ENCODE peak calls at places on chromosomes 12 and 14, in ten cellular contexts. C is kidney epithelial cell; A is stimulated activated CD4-positive, alpha-beta T cell treated with anti-CD3 and anti-CD28 coated beads, Interleukin-2, amount 100 ng/mL, for 48 hours; M is CD8-positive, alpha-beta T cell; U is amygdala; E is SW 1271; Y is activated T-cell treated with anti-CD3 and anti-CD28 coated beads, Interleukin-2, amount 50 U/mL, for 72 hours; S is naive thymus-derived CD4-positive, alpha-beta T cell; B is left lung; P is type B pancreatic cell. R is an unnamed sample.
A peak's percentile ranks its signal among the peaks of the same experiment; 100 is the strongest.

GRCh38 chr12:117342682-117343081 is 18.7 kb downstream of the NOS1 start:
- DNase-seq in M (no peak), C (no peak), S (no peak), A (no peak), P (no peak), Y (no peak), B (no peak), U (no peak), E (peak; percentile 39), R (no peak)

GRCh38 chr14:69372146-69372545 is 26.0 kb downstream of the ERH start:
- DNase-seq in E (no peak), A (no peak), C (no peak), M (no peak), S (no peak), U (no peak), B (no peak), P (no peak), Y (no peak), R (no peak)

GRCh38 chr12:121579981-121580868 is 598 bp downstream of the KDM2B start:
- DNase-seq in S (peak; percentile 64), E (no peak), A (peak; percentile 56), Y (peak; percentile 71), B (peak; percentile 92), U (peak; percentile 75), P (peak; percentile 80), C (no peak), M (peak; percentile 66), R (peak; percentile 85)

GRCh38 chr12:130945793-130946492 is 7.8 kb upstream of the ADGRD1 start:
- DNase-seq in P (no peak), E (no peak), U (no peak), C (no peak), B (no peak), S (no peak), A (no peak), Y (no peak), M (no peak), R (no peak)

GRCh38 chr14:96925422-96925821 is 128.2 kb downstream of the VRK1 start:
- DNase-seq in M (no peak), Y (no peak), A (no peak), S (no peak), C (no peak), U (no peak), B (no peak), E (no peak), P (no peak), R (no peak)

GRCh38 chr12:40010899-40011774 is 94.7 kb downstream of the SLC2A13 start:
- DNase-seq in E (peak; percentile 44), M (peak; percentile 44), C (no peak), A (peak; percentile 27), P (no peak), U (peak; percentile 6), S (peak; percentile 50), Y (peak; percentile 51), B (no peak), R (peak; percentile 6)

GRCh38 chr12:104682790-104683279 is 226.1 kb downstream of the CHST11 start:
- DNase-seq in E (no peak), S (peak; percentile 70), M (peak; percentile 47), A (peak; percentile 65), Y (peak; percentile 84), B (no peak), U (no peak), C (no peak), P (no peak), R (no peak)

GRCh38 chr14:99930420-99931274 is 134.6 kb upstream of the EVL start:
- DNase-seq in E (no peak), P (no peak), B (no peak), M (no peak), Y (peak; percentile 80), C (no peak), S (no peak), U (no peak), A (no peak), R (no peak)

GRCh38 chr14:50055461-50056228 is 60.7 kb downstream of the VCPKMT start:
- DNase-seq in P (no peak), B (peak; percentile 65), A (no peak), Y (no peak), U (no peak), C (no peak), S (no peak), M (no peak), E (no peak), R (no peak)

GRCh38 chr14:94011795-94012194 is 14.3 kb upstream of the OTUB2 start:
- DNase-seq in C (no peak), Y (no peak), A (no peak), S (peak; percentile 30), P (no peak), E (no peak), M (no peak), B (no peak), U (no peak), R (no peak)

GRCh38 chr14:68634874-68635601 is 157.8 kb downstream of the ZFP36L1 start:
- DNase-seq in B (no peak), P (no peak), Y (no peak), E (no peak), S (no peak), C (no peak), A (no peak), U (no peak), M (no peak), R (no peak)

GRCh38 chr12:70721958-70722357 is 84.7 kb upstream of the PTPRB start:
- DNase-seq in A (no peak), M (no peak), S (no peak), P (no peak), U (no peak), Y (no peak), C (no peak), B (no peak), E (no peak), R (no peak)

GRCh38 chr12:51678086-51678724 is 87.2 kb downstream of the SCN8A start:
- DNase-seq in B (no peak), U (no peak), C (peak; percentile 25), Y (peak; percentile 11), E (no peak), P (no peak), M (no peak), A (peak; percentile 1), S (no peak), R (peak; percentile 4)

GRCh38 chr12:52319097-52319496 is 2.1 kb downstream of the KRT83 start:
- DNase-seq in P (no peak), Y (no peak), U (no peak), C (no peak), A (no peak), E (no peak), M (no peak), S (no peak), B (no peak), R (no peak)

GRCh38 chr12:114662512-114663177 is 21.3 kb downstream of the TBX3 start:
- DNase-seq in Y (peak; percentile 66), S (peak; percentile 14), C (peak; percentile 72), U (peak; percentile 8), M (peak; percentile 39), P (peak; percentile 80), B (no peak), E (peak; percentile 9), A (peak; percentile 65), R (peak; percentile 22)

GRCh38 chr12:56193025-56193578 is 3.8 kb upstream of the SMARCC2 start:
- DNase-seq in Y (peak; percentile 83), C (no peak), B (no peak), A (peak; percentile 81), P (no peak), M (peak; percentile 58), S (peak; percentile 57), E (peak; percentile 56), U (peak; percentile 18), R (peak; percentile 35)

GRCh38 chr14:36346052-36346451 is 25.6 kb upstream of the MBIP start:
- DNase-seq in C (no peak), Y (no peak), S (no peak), M (no peak), E (no peak), B (no peak), U (no peak), P (no peak), A (no peak), R (no peak)

GRCh38 chr14:64723691-64724577 is 19.7 kb downstream of the PLEKHG3 start:
- DNase-seq in Y (no peak), E (no peak), A (no peak), M (no peak), C (no peak), S (no peak), U (no peak), P (no peak), B (no peak), R (no peak)